ENCODE peak calls at places on chromosome 13, in five cellular contexts. W is Peyer's patch, J is left lung, D is body of pancreas, E is left ventricle myocardium inferior. C is an unnamed sample. For H3K9me3, the result is how much of the 10 kb centered on the place peaks cover.

GRCh38 chr13:110123041-110123809 is 183.7 kb downstream of the COL4A1 start:
- DNase-seq in W (no peak), J (no peak), D (no peak), E (no peak), C (no peak)

GRCh38 chr13:37995052-37995451 is 125.5 kb upstream of the TRPC4 start:
- DNase-seq in W (no peak), J (no peak), D (no peak), E (no peak), C (no peak)

GRCh38 chr13:102040812-102041211 is 361.0 kb downstream of the FGF14 start:
- DNase-seq in W (no peak), J (no peak), D (no peak), E (no peak), C (no peak)

GRCh38 chr13:80454245-80454644 is 113.3 kb upstream of the SPRY2 start:
- DNase-seq in W (no peak), J (no peak), D (no peak), E (no peak), C (no peak)

GRCh38 chr13:60482012-60482411 is 85.0 kb downstream of the TDRD3 start:
- DNase-seq in W (no peak), J (no peak), D (no peak), E (no peak), C (no peak)

GRCh38 chr13:48593551-48593950 is 60.2 kb upstream of the CYSLTR2 start:
- DNase-seq in W (no peak), J (no peak), D (no peak), E (no peak), C (no peak)

GRCh38 chr13:46866150-46866549 is 30.7 kb downstream of the HTR2A start:
- DNase-seq in W (peak), J (peak), D (peak), E (no peak), C (no peak)

GRCh38 chr13:97834255-97834654 is 119.2 kb upstream of the IPO5 start:
- DNase-seq in W (no peak), J (no peak), D (no peak), E (no peak), C (no peak)

GRCh38 chr13:53379485-53379884 is 350.9 kb downstream of the OLFM4 start:
- DNase-seq in W (no peak), J (no peak), D (no peak), E (no peak), C (no peak)

GRCh38 chr13:73138276-73138950 is 79.6 kb downstream of the KLF5 start:
- DNase-seq in W (no peak), J (peak), D (peak), E (no peak), C (no peak)

GRCh38 chr13:79870123-79870522 is 389.2 kb downstream of the NDFIP2 start:
- DNase-seq in W (no peak), J (no peak), D (no peak), E (no peak), C (no peak)

GRCh38 chr13:59364508-59365187 is 799.1 kb downstream of the DIAPH3 start:
- DNase-seq in W (no peak), J (no peak), D (no peak), E (no peak), C (no peak)

GRCh38 chr13:43003010-43003409 is 11.0 kb upstream of the EPSTI1 start:
- DNase-seq in W (no peak), J (no peak), D (no peak), E (no peak), C (no peak)

GRCh38 chr13:89372193-89372592 is 1701.0 kb downstream of the SLITRK5 start:
- DNase-seq in W (no peak), J (no peak), D (no peak), E (no peak), C (no peak)

GRCh38 chr13:93146584-93147292 is 79.9 kb upstream of the GPC6 start:
- DNase-seq in W (no peak), J (no peak), D (no peak), E (no peak), C (no peak)

DNA sequence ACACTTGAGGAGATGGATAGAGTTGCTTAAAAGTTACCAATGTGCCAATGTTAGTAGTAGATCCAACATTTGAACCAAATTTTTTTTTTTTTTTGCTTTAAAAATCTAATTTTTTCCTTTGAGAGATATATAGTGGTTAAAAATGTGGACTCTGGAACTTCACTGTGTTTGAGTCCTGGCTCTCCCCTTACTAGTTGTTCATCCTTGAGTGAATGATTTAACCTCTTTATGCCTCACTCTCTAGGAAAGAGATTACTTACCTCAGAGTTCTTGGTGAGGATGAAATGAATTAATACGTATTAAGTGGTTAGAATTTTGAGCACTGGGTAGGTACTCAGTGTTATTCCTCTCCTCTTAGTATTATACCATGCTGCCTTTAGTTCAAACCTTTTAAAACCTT is 24.3 kb downstream of the PDS5B start:
- DNase-seq in W (no peak), J (no peak), D (no peak), E (no peak), C (no peak)
- H3K9me3 ChIP-seq in W (under half), J (under half), D (under half), E (under half), C (under half)

DNA sequence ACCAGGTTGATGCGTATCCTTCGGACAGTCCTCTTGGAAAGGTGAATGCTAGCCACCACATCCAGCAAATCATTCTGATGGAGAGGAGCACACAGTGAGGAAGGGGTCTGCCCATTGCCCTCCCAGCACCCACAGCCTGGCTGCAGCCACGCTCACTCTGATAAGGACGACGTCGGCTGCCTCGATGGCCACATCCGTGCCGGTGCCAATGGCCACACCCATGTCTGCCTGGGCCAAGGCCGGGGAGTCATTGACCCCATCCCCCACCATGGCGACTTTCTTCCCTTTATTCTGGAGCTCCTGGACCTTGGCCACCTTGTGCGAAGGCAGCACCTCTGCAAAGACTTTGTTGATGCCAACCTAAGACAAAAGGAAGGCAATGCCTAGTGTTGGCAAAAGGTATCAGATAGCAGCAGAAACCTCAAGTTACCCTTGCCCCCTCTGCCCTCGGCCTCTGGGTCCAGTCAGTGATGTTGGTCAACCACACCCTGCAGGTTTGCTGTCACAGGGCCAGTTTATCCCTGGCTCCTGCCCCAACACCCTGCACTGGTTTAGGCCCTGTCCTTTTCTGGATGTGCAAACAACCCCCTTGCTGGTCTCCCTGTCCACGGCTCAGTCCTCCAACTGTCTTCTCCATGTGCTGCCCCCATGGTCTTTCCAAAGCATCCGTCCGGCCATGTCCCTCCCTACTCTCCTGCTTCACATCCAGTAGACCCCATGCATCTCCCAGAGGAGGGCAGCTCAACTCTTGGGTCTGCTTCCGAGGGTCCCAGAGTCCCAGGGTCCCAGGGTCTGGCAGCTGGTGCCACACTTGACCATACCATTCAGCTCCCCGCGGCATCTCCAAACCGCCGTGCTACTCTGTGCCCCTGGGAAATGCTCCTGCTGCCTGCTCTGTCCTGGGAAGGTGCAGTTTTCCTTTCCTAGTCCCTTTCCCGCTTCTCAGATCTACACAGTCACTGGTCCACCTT is 73.6 kb downstream of the ATP7B start:
- DNase-seq in W (no peak), J (no peak), D (no peak), E (no peak), C (no peak)
- H3K9me3 ChIP-seq in W (under half), J (under half), D (under half), E (under half), C (under half)

DNA sequence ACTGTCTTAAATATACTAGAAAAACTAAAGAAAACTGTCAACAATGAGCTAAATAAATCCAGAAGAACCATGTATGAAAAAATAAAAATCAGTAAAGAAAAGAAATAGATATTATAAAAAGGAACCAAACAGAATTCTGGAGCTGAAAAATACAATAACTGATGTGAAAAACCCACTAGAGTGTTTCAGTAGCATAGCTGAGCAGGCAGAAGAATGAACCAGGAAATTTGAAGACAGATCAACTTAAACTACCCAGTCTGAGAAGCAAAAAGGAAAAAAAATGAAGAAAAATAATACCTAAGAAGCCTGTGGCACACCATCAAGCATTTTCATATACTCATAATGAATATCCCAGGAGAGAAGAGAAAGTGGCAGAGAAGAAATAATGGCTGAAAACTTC is 240.1 kb upstream of the RXFP2 start:
- DNase-seq in W (no peak), J (no peak), D (no peak), E (no peak), C (no peak)
- H3K9me3 ChIP-seq in W (under half), J (under half), D (under half), E (under half), C (under half)

DNA sequence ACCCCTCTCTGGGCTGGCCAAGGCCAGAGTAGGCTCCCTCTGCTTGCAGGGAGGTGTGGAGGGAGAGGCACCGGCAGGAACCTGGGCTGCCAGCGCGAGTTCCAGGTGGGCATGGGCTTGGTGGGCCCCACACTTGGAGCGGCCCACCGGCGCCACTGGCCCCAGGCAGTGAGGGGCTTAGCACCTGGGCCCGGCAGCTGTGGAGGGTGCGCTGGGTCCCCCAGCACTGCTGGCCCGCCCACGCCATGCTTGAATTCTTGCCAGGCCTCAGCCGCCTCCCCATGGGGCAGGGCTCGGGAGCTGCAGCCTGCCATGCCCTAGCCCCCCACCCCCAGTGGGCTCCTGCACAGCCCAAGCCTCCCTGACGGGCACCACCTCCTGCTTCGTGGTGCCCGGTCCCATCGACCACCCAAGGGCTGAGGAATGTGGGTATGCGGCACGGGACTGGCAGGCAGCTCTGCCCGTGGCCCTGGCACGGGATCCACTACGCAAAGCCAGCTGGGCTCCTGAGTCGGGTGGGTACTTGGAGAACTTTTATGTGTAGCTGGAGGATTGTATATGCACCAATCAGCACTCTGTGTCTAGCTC is 1648.0 kb downstream of the OLFM4 start:
- DNase-seq in W (no peak), J (no peak), D (no peak), E (no peak), C (no peak)
- H3K9me3 ChIP-seq in W (under half), J (under half), D (under half), E (under half), C (under half)

GRCh38 chr13:94703721-94704314 is 8.5 kb downstream of the SOX21 start:
- DNase-seq in W (no peak), J (no peak), D (no peak), E (no peak), C (no peak)
- H3K9me3 ChIP-seq in W (under half), J (under half), D (under half), E (under half), C (under half)

DNA sequence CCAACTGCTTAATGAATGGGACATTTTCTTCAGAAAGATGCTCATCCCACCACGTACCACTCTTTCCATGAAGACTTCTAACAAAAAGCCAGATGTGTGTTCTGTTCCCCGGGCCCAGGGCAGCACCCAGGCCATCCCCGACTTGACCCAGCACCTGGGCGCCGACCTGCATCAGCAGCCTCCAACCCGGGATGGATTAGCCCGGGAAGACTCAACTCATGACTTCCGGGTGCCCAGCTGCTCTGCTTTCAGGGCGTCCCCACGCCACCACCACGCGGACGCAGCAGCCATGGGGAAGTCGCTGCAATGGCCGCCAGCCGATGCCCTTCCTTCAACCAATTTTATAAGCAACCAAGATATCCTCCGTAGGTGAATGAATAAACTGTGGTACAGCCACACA is 123.8 kb upstream of the TUBA3C start:
- DNase-seq in W (no peak), J (no peak), D (no peak), E (no peak), C (no peak)
- H3K9me3 ChIP-seq in W (under half), J (under half), D (under half), E (under half), C (under half)

DNA sequence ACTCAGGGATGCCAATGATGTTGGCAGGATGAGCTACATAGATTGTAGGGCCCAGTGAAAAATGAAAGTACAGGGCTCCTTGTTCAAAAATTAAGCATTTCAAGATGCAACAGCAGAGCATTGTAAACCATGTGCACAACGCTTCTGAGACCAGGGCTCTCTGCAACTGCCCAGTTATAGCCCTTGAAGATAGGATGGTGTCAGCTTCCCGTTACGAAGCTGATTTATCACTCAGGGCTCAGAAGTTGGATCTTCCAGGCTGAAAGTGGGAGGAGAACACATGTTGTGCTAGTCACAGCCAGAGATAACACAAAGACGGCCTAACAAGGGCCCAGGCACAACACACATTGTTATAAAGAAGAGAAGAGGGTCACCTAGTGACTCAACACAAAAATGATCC is 466.7 kb downstream of the TUBA3C start:
- DNase-seq in W (no peak), J (no peak), D (no peak), E (no peak), C (no peak)
- H3K9me3 ChIP-seq in W (under half), J (under half), D (under half), E (under half), C (under half)

DNA sequence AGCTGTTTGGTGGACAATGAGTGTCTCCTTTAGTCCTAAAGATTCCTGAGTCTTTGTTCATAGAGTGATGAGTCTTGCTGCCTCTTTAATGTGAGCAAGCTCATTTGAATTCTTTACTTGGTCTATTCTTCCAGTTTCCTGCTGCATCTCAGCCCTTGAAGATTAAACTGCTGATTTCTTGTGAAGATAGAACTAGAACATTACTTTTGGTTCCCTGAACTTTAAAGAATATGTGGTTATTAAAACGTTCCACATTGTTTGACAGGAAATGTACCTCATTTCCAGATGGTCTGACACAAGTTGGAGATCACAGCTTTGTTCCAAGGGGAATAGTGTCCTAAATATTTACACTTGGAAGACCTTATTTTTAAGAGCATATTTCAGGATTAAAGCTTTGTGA is 52.0 kb downstream of the SLAIN1 start:
- DNase-seq in W (no peak), J (no peak), D (no peak), E (no peak), C (no peak)
- H3K9me3 ChIP-seq in W (under half), J (under half), D (under half), E (under half), C (under half)

GRCh38 chr13:114088234-114088633 is 44.2 kb downstream of the RASA3 start:
- DNase-seq in W (no peak), J (no peak), D (no peak), E (no peak), C (no peak)

GRCh38 chr13:114089341-114089740 is 43.1 kb downstream of the RASA3 start:
- DNase-seq in W (peak), J (peak), D (peak), E (no peak), C (no peak)

GRCh38 chr13:114088863-114089262 is 43.6 kb downstream of the RASA3 start:
- DNase-seq in W (no peak), J (no peak), D (no peak), E (no peak), C (no peak)

GRCh38 chr13:114089751-114090400 is 42.5 kb downstream of the RASA3 start:
- DNase-seq in W (peak), J (peak), D (peak), E (no peak), C (no peak)

GRCh38 chr13:114087430-114087829 is 45.0 kb downstream of the RASA3 start:
- DNase-seq in W (peak), J (no peak), D (no peak), E (no peak), C (no peak)
- H3K9me3 ChIP-seq in W (under half), J (under half), D (under half), E (under half), C (under half)